ENCODE peak calls at places on chromosomes 3 and 15, in seven cellular contexts. One of them, this sample, is unnamed.

GRCh38 chr3:141860766-141861513 is 15.5 kb upstream of the ATP1B3 start:
- DNase-seq in body of pancreas: no peak
- DNase-seq in sigmoid colon: no peak
- DNase-seq in A549: no peak
- DNase-seq in adrenal gland: no peak
- DNase-seq in IMR-90: no peak
- DNase-seq in vagina: no peak
- DNase-seq in this sample: no peak

GRCh38 chr3:21484323-21485154 is 266.5 kb downstream of the ZNF385D start:
- DNase-seq in body of pancreas: peak
- DNase-seq in sigmoid colon: no peak
- DNase-seq in A549: peak
- DNase-seq in adrenal gland: peak
- DNase-seq in IMR-90: peak
- DNase-seq in vagina: no peak
- DNase-seq in this sample: peak

GRCh38 chr3:88742066-88742465 is 365.4 kb upstream of the EPHA3 start:
- DNase-seq in body of pancreas: no peak
- DNase-seq in sigmoid colon: no peak
- DNase-seq in A549: no peak
- DNase-seq in adrenal gland: no peak
- DNase-seq in IMR-90: no peak
- DNase-seq in vagina: no peak
- DNase-seq in this sample: no peak

GRCh38 chr15:90871097-90871715 is 2.8 kb downstream of the FURIN start:
- DNase-seq in body of pancreas: no peak
- DNase-seq in sigmoid colon: no peak
- DNase-seq in A549: no peak
- DNase-seq in adrenal gland: no peak
- DNase-seq in IMR-90: no peak
- DNase-seq in vagina: no peak
- DNase-seq in this sample: no peak

GRCh38 chr3:64451283-64452012 is 226.2 kb upstream of the PRICKLE2 start:
- DNase-seq in body of pancreas: no peak
- DNase-seq in sigmoid colon: no peak
- DNase-seq in A549: no peak
- DNase-seq in adrenal gland: no peak
- DNase-seq in IMR-90: no peak
- DNase-seq in vagina: no peak
- DNase-seq in this sample: no peak

GRCh38 chr3:154022603-154023002 is 98.6 kb upstream of the ARHGEF26 start:
- DNase-seq in body of pancreas: no peak
- DNase-seq in sigmoid colon: no peak
- DNase-seq in A549: no peak
- DNase-seq in adrenal gland: no peak
- DNase-seq in IMR-90: no peak
- DNase-seq in vagina: no peak
- DNase-seq in this sample: no peak

GRCh38 chr3:25169146-25169545 is 258.9 kb upstream of the RARB start:
- DNase-seq in body of pancreas: no peak
- DNase-seq in sigmoid colon: no peak
- DNase-seq in A549: no peak
- DNase-seq in adrenal gland: no peak
- DNase-seq in IMR-90: no peak
- DNase-seq in vagina: no peak
- DNase-seq in this sample: no peak

GRCh38 chr15:33424025-33424424 is 113.3 kb downstream of the RYR3 start:
- DNase-seq in body of pancreas: no peak
- DNase-seq in sigmoid colon: no peak
- DNase-seq in A549: no peak
- DNase-seq in adrenal gland: no peak
- DNase-seq in IMR-90: no peak
- DNase-seq in vagina: no peak
- DNase-seq in this sample: no peak

GRCh38 chr3:187963003-187963676 is 190.8 kb upstream of the LPP start:
- DNase-seq in body of pancreas: no peak
- DNase-seq in sigmoid colon: no peak
- DNase-seq in A549: no peak
- DNase-seq in adrenal gland: no peak
- DNase-seq in IMR-90: no peak
- DNase-seq in vagina: no peak
- DNase-seq in this sample: no peak

GRCh38 chr3:102756706-102757105 is 321.9 kb downstream of the ZPLD1 start:
- DNase-seq in body of pancreas: no peak
- DNase-seq in sigmoid colon: no peak
- DNase-seq in A549: no peak
- DNase-seq in adrenal gland: no peak
- DNase-seq in IMR-90: no peak
- DNase-seq in vagina: no peak
- DNase-seq in this sample: no peak

GRCh38 chr3:169863458-169863899 is 6.3 kb downstream of the LRRC31 start:
- DNase-seq in body of pancreas: peak
- DNase-seq in sigmoid colon: peak
- DNase-seq in A549: peak
- DNase-seq in adrenal gland: peak
- DNase-seq in IMR-90: peak
- DNase-seq in vagina: no peak
- DNase-seq in this sample: peak

GRCh38 chr3:41195970-41196369 is 3.3 kb upstream of the CTNNB1 start:
- DNase-seq in body of pancreas: peak
- DNase-seq in sigmoid colon: no peak
- DNase-seq in A549: no peak
- DNase-seq in adrenal gland: no peak
- DNase-seq in IMR-90: no peak
- DNase-seq in vagina: no peak
- DNase-seq in this sample: no peak

GRCh38 chr3:71444861-71445259 is 138.7 kb downstream of the FOXP1 start:
- DNase-seq in body of pancreas: no peak
- DNase-seq in sigmoid colon: no peak
- DNase-seq in A549: no peak
- DNase-seq in adrenal gland: no peak
- DNase-seq in IMR-90: no peak
- DNase-seq in vagina: no peak
- DNase-seq in this sample: no peak

GRCh38 chr3:112463250-112463649 is 36.0 kb downstream of the BTLA start:
- DNase-seq in body of pancreas: no peak
- DNase-seq in sigmoid colon: no peak
- DNase-seq in A549: no peak
- DNase-seq in adrenal gland: no peak
- DNase-seq in IMR-90: no peak
- DNase-seq in vagina: no peak
- DNase-seq in this sample: no peak

GRCh38 chr3:112456147-112456546 is 43.1 kb downstream of the BTLA start:
- DNase-seq in body of pancreas: no peak
- DNase-seq in sigmoid colon: no peak
- DNase-seq in A549: no peak
- DNase-seq in adrenal gland: no peak
- DNase-seq in IMR-90: no peak
- DNase-seq in vagina: no peak
- DNase-seq in this sample: no peak

GRCh38 chr3:112459750-112460149 is 39.5 kb downstream of the BTLA start:
- DNase-seq in body of pancreas: no peak
- DNase-seq in sigmoid colon: no peak
- DNase-seq in A549: no peak
- DNase-seq in adrenal gland: no peak
- DNase-seq in IMR-90: no peak
- DNase-seq in vagina: no peak
- DNase-seq in this sample: no peak

GRCh38 chr3:112464264-112464663 is 35.0 kb downstream of the BTLA start:
- DNase-seq in body of pancreas: no peak
- DNase-seq in sigmoid colon: no peak
- DNase-seq in A549: no peak
- DNase-seq in adrenal gland: no peak
- DNase-seq in IMR-90: no peak
- DNase-seq in vagina: no peak
- DNase-seq in this sample: no peak

DNA sequence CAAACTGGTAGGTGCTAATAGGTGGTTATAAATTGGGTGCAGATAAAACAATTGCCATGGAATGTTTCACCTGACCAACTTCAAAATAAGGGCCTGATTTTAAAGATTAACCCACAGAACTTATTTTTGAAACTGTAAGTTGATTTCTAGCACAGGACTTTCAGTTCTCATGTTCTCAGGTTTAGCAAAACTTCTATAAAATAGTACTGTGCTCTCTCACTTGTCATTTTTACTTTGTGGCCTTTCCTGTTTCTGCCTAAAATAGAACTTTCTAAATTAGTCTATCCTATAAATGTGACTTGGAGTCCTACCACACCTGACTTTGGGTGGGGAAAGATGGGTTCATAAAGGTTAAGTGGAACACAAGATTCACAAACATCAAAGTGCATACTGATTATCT is 38.8 kb downstream of the BTLA start:
- DNase-seq in body of pancreas: no peak
- DNase-seq in sigmoid colon: no peak
- DNase-seq in A549: no peak
- DNase-seq in adrenal gland: no peak
- DNase-seq in IMR-90: no peak
- DNase-seq in vagina: no peak
- DNase-seq in this sample: no peak
- TF ChIP-seq POLR2A in body of pancreas: no peak
- TF ChIP-seq POLR2A in sigmoid colon: no peak
- TF ChIP-seq POLR2A in A549: no peak
- TF ChIP-seq POLR2A in adrenal gland: no peak
- TF ChIP-seq POLR2A in IMR-90: no peak
- TF ChIP-seq POLR2A in vagina: no peak
- TF ChIP-seq POLR2A in this sample: no peak

DNA sequence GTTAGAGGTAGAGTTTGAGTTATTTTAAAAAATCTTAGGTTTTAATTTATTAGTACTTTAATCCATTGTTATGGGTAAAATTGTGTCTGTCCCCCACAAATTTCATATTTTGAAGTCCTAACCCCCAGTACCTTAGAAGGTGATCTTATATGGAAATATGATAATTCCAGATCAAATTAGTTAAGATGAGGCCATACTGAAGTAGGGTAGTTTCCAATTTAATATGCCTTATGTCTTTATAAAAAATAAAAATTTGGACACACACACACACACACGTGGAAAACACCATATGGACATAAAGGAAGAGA is 18.6 kb upstream of the ADGRG7 start:
- DNase-seq in body of pancreas: no peak
- DNase-seq in sigmoid colon: no peak
- DNase-seq in A549: no peak
- DNase-seq in adrenal gland: no peak
- DNase-seq in IMR-90: no peak
- DNase-seq in vagina: no peak
- DNase-seq in this sample: no peak
- TF ChIP-seq CTCF in body of pancreas: no peak
- TF ChIP-seq CTCF in sigmoid colon: no peak
- TF ChIP-seq CTCF in A549: peak
- TF ChIP-seq CTCF in adrenal gland: no peak
- TF ChIP-seq CTCF in IMR-90: no peak
- TF ChIP-seq CTCF in vagina: no peak
- TF ChIP-seq CTCF in this sample: no peak

GRCh38 chr15:28963711-28964081 is 77.9 kb downstream of the APBA2 start:
- DNase-seq in body of pancreas: no peak
- DNase-seq in sigmoid colon: no peak
- DNase-seq in A549: no peak
- DNase-seq in adrenal gland: no peak
- DNase-seq in IMR-90: no peak
- DNase-seq in vagina: no peak
- DNase-seq in this sample: no peak

GRCh38 chr15:28960979-28961378 is 75.2 kb downstream of the APBA2 start:
- DNase-seq in body of pancreas: no peak
- DNase-seq in sigmoid colon: no peak
- DNase-seq in A549: peak
- DNase-seq in adrenal gland: no peak
- DNase-seq in IMR-90: peak
- DNase-seq in vagina: no peak
- DNase-seq in this sample: no peak

GRCh38 chr15:28962851-28963710 is 77.3 kb downstream of the APBA2 start:
- DNase-seq in body of pancreas: no peak
- DNase-seq in sigmoid colon: peak
- DNase-seq in A549: no peak
- DNase-seq in adrenal gland: no peak
- DNase-seq in IMR-90: no peak
- DNase-seq in vagina: no peak
- DNase-seq in this sample: no peak

GRCh38 chr15:28959326-28959725 is 73.6 kb downstream of the APBA2 start:
- DNase-seq in body of pancreas: no peak
- DNase-seq in sigmoid colon: peak
- DNase-seq in A549: no peak
- DNase-seq in adrenal gland: no peak
- DNase-seq in IMR-90: no peak
- DNase-seq in vagina: no peak
- DNase-seq in this sample: peak

DNA sequence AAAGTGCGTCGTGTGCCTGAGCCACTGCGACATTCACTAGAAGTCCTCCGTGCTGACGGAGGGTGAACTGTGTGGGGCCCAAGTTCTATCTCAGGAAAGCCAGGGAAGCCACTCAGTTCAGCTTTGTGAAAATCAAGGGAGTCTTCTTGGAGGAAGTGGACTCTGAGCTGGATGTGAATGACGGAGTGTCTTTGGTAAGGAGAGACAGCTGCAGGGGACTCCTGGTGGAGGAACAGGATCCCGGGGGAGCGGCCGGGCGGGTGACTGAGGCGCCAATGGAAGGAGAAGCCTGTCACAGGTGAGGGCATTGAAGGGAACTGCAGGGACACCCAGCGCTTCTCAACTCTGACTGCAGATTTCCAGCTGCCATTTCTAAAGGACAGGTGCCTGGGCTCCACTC is 75.6 kb downstream of the APBA2 start:
- DNase-seq in body of pancreas: no peak
- DNase-seq in sigmoid colon: peak
- DNase-seq in A549: no peak
- DNase-seq in adrenal gland: no peak
- DNase-seq in IMR-90: no peak
- DNase-seq in vagina: peak
- DNase-seq in this sample: no peak
- H3K4me3 ChIP-seq in body of pancreas: no peak
- H3K4me3 ChIP-seq in sigmoid colon: no peak
- H3K4me3 ChIP-seq in A549: no peak
- H3K4me3 ChIP-seq in adrenal gland: no peak
- H3K4me3 ChIP-seq in IMR-90: no peak
- H3K4me3 ChIP-seq in vagina: no peak
- H3K4me3 ChIP-seq in this sample: no peak

GRCh38 chr3:9384141-9384828 is 13.1 kb upstream of the SETD5 start:
- DNase-seq in body of pancreas: no peak
- DNase-seq in sigmoid colon: no peak
- DNase-seq in A549: no peak
- DNase-seq in adrenal gland: no peak
- DNase-seq in IMR-90: peak
- DNase-seq in vagina: no peak
- DNase-seq in this sample: no peak

GRCh38 chr3:9386060-9386459 is 11.4 kb upstream of the SETD5 start:
- DNase-seq in body of pancreas: no peak
- DNase-seq in sigmoid colon: no peak
- DNase-seq in A549: no peak
- DNase-seq in adrenal gland: no peak
- DNase-seq in IMR-90: no peak
- DNase-seq in vagina: no peak
- DNase-seq in this sample: no peak

GRCh38 chr3:9387322-9387655 is 10.1 kb upstream of the SETD5 start:
- DNase-seq in body of pancreas: no peak
- DNase-seq in sigmoid colon: no peak
- DNase-seq in A549: no peak
- DNase-seq in adrenal gland: no peak
- DNase-seq in IMR-90: no peak
- DNase-seq in vagina: no peak
- DNase-seq in this sample: no peak

GRCh38 chr3:9386501-9387321 is 10.7 kb upstream of the SETD5 start:
- DNase-seq in body of pancreas: no peak
- DNase-seq in sigmoid colon: no peak
- DNase-seq in A549: no peak
- DNase-seq in adrenal gland: no peak
- DNase-seq in IMR-90: no peak
- DNase-seq in vagina: no peak
- DNase-seq in this sample: no peak

GRCh38 chr3:9385209-9385936 is 12.0 kb upstream of the SETD5 start:
- DNase-seq in body of pancreas: no peak
- DNase-seq in sigmoid colon: no peak
- DNase-seq in A549: no peak
- DNase-seq in adrenal gland: no peak
- DNase-seq in IMR-90: peak
- DNase-seq in vagina: no peak
- DNase-seq in this sample: no peak
- TF ChIP-seq POLR2A in body of pancreas: no peak
- TF ChIP-seq POLR2A in sigmoid colon: no peak
- TF ChIP-seq POLR2A in A549: no peak
- TF ChIP-seq POLR2A in adrenal gland: no peak
- TF ChIP-seq POLR2A in IMR-90: no peak
- TF ChIP-seq POLR2A in vagina: no peak
- TF ChIP-seq POLR2A in this sample: no peak